ENCODE peak calls at places on chromosomes 11 and 22, in four cellular contexts. H, S, M and Y are unnamed samples.

GRCh38 chr11:78100276-78101040 is 20.8 kb upstream of the NDUFC2 start:
- DNase-seq in M (no peak), H (no peak), S (peak; percentile 80), Y (no peak)

GRCh38 chr11:85949798-85950197 is 94.6 kb downstream of the CCDC83 start:
- DNase-seq in S (no peak), M (no peak), H (no peak), Y (no peak)

GRCh38 chr11:3920148-3920852 is 64.8 kb downstream of the STIM1 start:
- DNase-seq in M (peak; percentile 44), S (no peak), H (no peak), Y (no peak)

GRCh38 chr11:100574894-100575769 is 112.0 kb upstream of the ARHGAP42 start:
- DNase-seq in S (peak; percentile 41), H (peak; percentile 18), M (peak; percentile 13), Y (peak; percentile 59)

GRCh38 chr11:33692013-33692504 is 8.6 kb downstream of the C11orf91 start:
- DNase-seq in S (peak; percentile 88), H (peak; percentile 75), M (peak; percentile 81), Y (peak; percentile 91)

GRCh38 chr11:111001986-111002616 is 243.4 kb upstream of the POU2AF2 start:
- DNase-seq in M (no peak), S (no peak), H (no peak), Y (no peak)

GRCh38 chr11:71064183-71064582 is 188.2 kb downstream of the SHANK2 start:
- DNase-seq in S (no peak), M (no peak), H (no peak), Y (no peak)

GRCh38 chr22:27405672-27406388 is 395.7 kb downstream of the MN1 start:
- DNase-seq in S (no peak), M (peak; percentile 18), H (peak; percentile 56), Y (no peak)

GRCh38 chr11:6926208-6927029 is at the start of gene ZNF215:
- DNase-seq in M (peak; percentile 93), S (peak; percentile 94), H (no peak), Y (no peak)

GRCh38 chr11:47533690-47534135 is 19.2 kb downstream of the CELF1 start:
- DNase-seq in M (no peak), H (no peak), S (no peak), Y (no peak)

GRCh38 chr11:134266841-134267251 is 9.3 kb upstream of the GLB1L3 start:
- DNase-seq in M (no peak), H (no peak), S (no peak), Y (no peak)

GRCh38 chr11:121696177-121696863 is 243.6 kb upstream of the SORL1-AS1 start:
- DNase-seq in H (no peak), S (no peak), M (no peak), Y (no peak)

GRCh38 chr11:28268925-28269324 is 160.7 kb downstream of the METTL15 start:
- DNase-seq in H (no peak), M (no peak), S (no peak), Y (no peak)

GRCh38 chr11:132872223-132872622 is 660.1 kb downstream of the OPCML start:
- DNase-seq in S (peak; percentile 65), H (no peak), M (no peak), Y (peak; percentile 2)

GRCh38 chr22:42991010-42991651 is 23.8 kb downstream of the PACSIN2 start:
- DNase-seq in S (no peak), M (no peak), H (no peak), Y (no peak)

GRCh38 chr11:61769169-61769920 is 16.9 kb downstream of the MYRF start:
- DNase-seq in M (no peak), H (peak; percentile 33), S (no peak), Y (no peak)

GRCh38 chr11:8693010-8693551 is 10.5 kb downstream of the RPL27A start:
- DNase-seq in M (no peak), S (no peak), H (no peak), Y (no peak)